ENCODE peak calls at places on chromosome 4, in ten cellular contexts. U, E, M, T, R, O, A, I, H and S are unnamed samples.

GRCh38 chr4:108700358-108700757 is 50.0 kb downstream of the OSTC start:
- DNase-seq in U (no peak), I (no peak), O (no peak), A (no peak), H (no peak), T (no peak), R (no peak), E (no peak), M (no peak), S (no peak)

GRCh38 chr4:56307423-56307822 is 79.9 kb downstream of the AASDH start:
- DNase-seq in M (no peak), T (no peak), I (no peak), O (no peak), H (no peak), E (peak; percentile 1), U (no peak), A (no peak), R (no peak), S (no peak)

GRCh38 chr4:159764343-159764952 is 661.6 kb downstream of the RAPGEF2 start:
- DNase-seq in I (no peak), A (peak; percentile 31), H (no peak), U (no peak), T (no peak), R (no peak), E (peak; percentile 61), O (no peak), M (no peak), S (peak; percentile 33)

GRCh38 chr4:155571184-155571944 is 95.3 kb upstream of the GUCY1A1 start:
- DNase-seq in E (no peak), R (no peak), A (no peak), U (no peak), O (no peak), H (no peak), I (no peak), T (no peak), M (no peak), S (no peak)

GRCh38 chr4:55707507-55707906 is 71.4 kb upstream of the NMU start:
- DNase-seq in H (no peak), R (no peak), I (no peak), U (no peak), T (no peak), E (no peak), M (no peak), O (no peak), A (no peak), S (no peak)

GRCh38 chr4:118921736-118922135 is 33.1 kb downstream of the SYNPO2 start:
- DNase-seq in I (no peak), R (no peak), H (no peak), A (no peak), T (no peak), U (no peak), M (no peak), O (no peak), E (no peak), S (no peak)

GRCh38 chr4:47711183-47711582 is 126.7 kb downstream of the CORIN start:
- DNase-seq in T (no peak), U (no peak), M (no peak), I (no peak), E (no peak), A (no peak), R (no peak), O (no peak), H (no peak), S (no peak)

GRCh38 chr4:13705521-13706035 is 78.1 kb upstream of the BOD1L1 start:
- DNase-seq in T (peak; percentile 61), U (no peak), A (no peak), M (no peak), R (no peak), E (no peak), H (no peak), I (no peak), O (no peak), S (no peak)

GRCh38 chr4:24768604-24769003 is 26.8 kb upstream of the SOD3 start:
- DNase-seq in I (no peak), A (no peak), O (no peak), U (no peak), H (no peak), T (no peak), M (no peak), E (no peak), R (no peak), S (no peak)

GRCh38 chr4:78121338-78121904 is 64.3 kb downstream of the FRAS1 start:
- DNase-seq in T (no peak), R (no peak), U (no peak), A (no peak), M (no peak), I (no peak), H (no peak), E (no peak), O (no peak), S (no peak)

GRCh38 chr4:126592088-126592487 is 1040.7 kb upstream of the INTU start:
- DNase-seq in M (no peak), R (no peak), E (no peak), A (no peak), O (no peak), U (no peak), T (no peak), I (no peak), H (no peak), S (no peak)

GRCh38 chr4:126916626-126917140 is 716.1 kb upstream of the INTU start:
- DNase-seq in A (no peak), R (no peak), H (no peak), T (no peak), M (no peak), E (no peak), I (no peak), O (no peak), U (no peak), S (peak; percentile 5)

GRCh38 chr4:101010987-101011386 is 336.3 kb downstream of the PPP3CA start:
- DNase-seq in A (no peak), I (no peak), T (no peak), O (no peak), M (no peak), E (no peak), H (no peak), U (no peak), R (no peak), S (no peak)

GRCh38 chr4:49032440-49033161 is 46.5 kb downstream of the CWH43 start:
- DNase-seq in O (no peak), U (no peak), H (no peak), T (no peak), I (no peak), E (peak; percentile 15), M (no peak), R (no peak), A (peak; percentile 31), S (no peak)

GRCh38 chr4:75289843-75290616 is 224.2 kb downstream of the RCHY1 start:
- DNase-seq in H (peak; percentile 23), T (peak; percentile 14), I (no peak), U (peak; percentile 26), M (no peak), A (peak; percentile 20), R (no peak), E (peak; percentile 14), O (no peak), S (no peak)

GRCh38 chr4:66639361-66639760 is 905.9 kb downstream of the CENPC start:
- DNase-seq in R (no peak), T (no peak), I (no peak), M (no peak), O (no peak), U (no peak), A (no peak), H (no peak), E (no peak), S (no peak)

GRCh38 chr4:2413821-2414610 is 4.4 kb downstream of the ZFYVE28 start:
- DNase-seq in O (no peak), U (peak; percentile 38), I (peak; percentile 65), T (peak; percentile 87), H (no peak), A (no peak), M (no peak), E (no peak), R (no peak), S (no peak)
- TF ChIP-seq POLR2A in O (no peak), U (no peak), I (no peak), T (peak; percentile 74), H (no peak), A (no peak), M (no peak), E (no peak), R (no peak), S (no peak)

GRCh38 chr4:121728066-121728465 is 31.3 kb upstream of the ANXA5 start:
- DNase-seq in M (no peak), E (peak; percentile 42), A (peak; percentile 7), R (no peak), H (no peak), T (no peak), O (no peak), U (no peak), I (no peak), S (no peak)
- TF ChIP-seq EP300 in M (no peak), E (no peak), A (no peak), R (no peak), H (no peak), T (no peak), O (no peak), U (no peak), I (no peak), S (no peak)

DNA sequence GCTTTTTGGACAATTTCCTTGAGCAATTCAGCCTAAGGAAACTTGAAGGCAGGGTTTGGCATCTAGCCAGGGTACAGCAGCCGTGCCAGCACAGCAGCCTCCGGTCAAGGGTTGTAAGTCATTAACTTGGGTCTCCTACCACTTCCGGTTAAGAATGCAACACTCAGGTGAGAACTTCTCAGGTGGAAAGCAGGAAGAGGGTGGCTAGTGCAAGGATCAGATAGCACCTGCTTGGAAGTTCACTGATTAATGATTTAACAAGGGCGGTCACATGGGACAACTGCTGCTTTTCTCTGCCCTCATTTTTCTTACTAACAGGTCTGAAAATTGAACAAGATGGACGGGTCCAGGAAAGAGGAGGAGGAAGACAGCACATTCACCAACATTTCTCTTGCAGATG is 30.1 kb upstream of the SCOC start:
- DNase-seq in I (peak; percentile 17), M (no peak), O (no peak), A (no peak), R (no peak), H (no peak), E (peak; percentile 59), U (peak; percentile 91), T (peak; percentile 89), S (no peak)
- TF ChIP-seq POLR2A in I (no peak), M (no peak), O (no peak), A (no peak), R (no peak), H (no peak), E (no peak), U (no peak), T (no peak), S (no peak)

GRCh38 chr4:139493176-139493575 is 39.3 kb downstream of the RAB33B start:
- DNase-seq in U (no peak), R (no peak), O (no peak), T (no peak), H (no peak), A (no peak), M (no peak), I (no peak), E (no peak), S (no peak)

GRCh38 chr4:139488442-139488841 is 34.5 kb downstream of the RAB33B start:
- DNase-seq in U (no peak), R (no peak), O (no peak), T (no peak), A (no peak), M (no peak), I (no peak), E (no peak), H (no peak), S (no peak)

GRCh38 chr4:139489638-139490037 is 35.7 kb downstream of the RAB33B start:
- DNase-seq in A (no peak), I (no peak), E (no peak), H (no peak), M (no peak), R (no peak), T (no peak), O (no peak), U (no peak), S (no peak)

GRCh38 chr4:139492429-139492828 is 38.5 kb downstream of the RAB33B start:
- DNase-seq in H (no peak), R (no peak), T (no peak), A (no peak), I (no peak), M (no peak), U (no peak), O (no peak), E (no peak), S (no peak)
- TF ChIP-seq EP300 in H (no peak), R (no peak), T (no peak), A (no peak), I (no peak), M (no peak), U (no peak), O (no peak), E (no peak), S (no peak)